ENCODE peak calls at places on chromosome 18, in five cellular contexts. R is colonic mucosa, U is suprapubic skin, P is astrocyte, W is SJSA1. L is an unnamed sample.

GRCh38 chr18:55763805-55764204 is 175.8 kb upstream of the TCF4 start:
- DNase-seq in P (no peak), U (no peak), R (no peak), W (no peak), L (no peak)

GRCh38 chr18:48693625-48694262 is 154.9 kb downstream of the CTIF start:
- DNase-seq in R (no peak), P (peak; percentile 6), W (no peak), U (no peak), L (peak; percentile 18)

GRCh38 chr18:46073474-46074331 is 1.6 kb upstream of the PSTPIP2 start:
- DNase-seq in U (no peak), P (no peak), W (no peak), R (peak; percentile 70), L (peak; percentile 76)

GRCh38 chr18:24492445-24492844 is 32.0 kb downstream of the HRH4 start:
- DNase-seq in U (no peak), R (no peak), P (no peak), W (no peak), L (no peak)

GRCh38 chr18:37846996-37847395 is 281.4 kb upstream of the CELF4 start:
- DNase-seq in P (no peak), U (no peak), R (no peak), W (no peak), L (no peak)

GRCh38 chr18:47163241-47163640 is 12.9 kb downstream of the IER3IP1 start:
- DNase-seq in R (no peak), W (no peak), P (peak; percentile 71), U (no peak), L (peak; percentile 84)

GRCh38 chr18:13316066-13316465 is 97.5 kb downstream of the LDLRAD4 start:
- DNase-seq in W (no peak), R (no peak), U (no peak), P (no peak), L (no peak)

GRCh38 chr18:48356909-48357631 is 52.1 kb downstream of the ZBTB7C start:
- DNase-seq in R (peak; percentile 22), P (no peak), U (no peak), W (peak; percentile 28), L (no peak)

GRCh38 chr18:14086459-14087231 is 45.6 kb downstream of the ZNF519 start:
- DNase-seq in P (peak; percentile 12), W (no peak), R (no peak), U (no peak), L (peak; percentile 43)

GRCh38 chr18:38525039-38525438 is 959.4 kb upstream of the CELF4 start:
- DNase-seq in W (no peak), P (no peak), R (no peak), U (no peak), L (no peak)

GRCh38 chr18:41818381-41819355 is 136.4 kb upstream of the PIK3C3 start:
- DNase-seq in U (no peak), R (no peak), P (no peak), W (no peak), L (no peak)

GRCh38 chr18:6542296-6542695 is 127.6 kb upstream of the L3MBTL4 start:
- DNase-seq in W (no peak), U (no peak), P (no peak), R (no peak), L (no peak)

GRCh38 chr18:74632088-74632679 is 34.5 kb downstream of the ZNF407 start:
- DNase-seq in R (no peak), W (no peak), P (no peak), U (no peak), L (no peak)
- H3K27ac ChIP-seq in R (no peak overlapping the region), W (no peak overlapping the region), P (no peak overlapping the region), U (no peak overlapping the region), L (no peak overlapping the region)

GRCh38 chr18:5518899-5519371 is 24.9 kb downstream of the EPB41L3 start:
- DNase-seq in U (no peak), W (no peak), R (no peak), P (peak; percentile 68), L (peak; percentile 74)
- H3K27ac ChIP-seq in U (peak overlapping the region; percentile 32), W (no peak overlapping the region), R (no peak overlapping the region), P (peak overlapping the region; percentile 19), L (peak overlapping the region; percentile 80)

DNA sequence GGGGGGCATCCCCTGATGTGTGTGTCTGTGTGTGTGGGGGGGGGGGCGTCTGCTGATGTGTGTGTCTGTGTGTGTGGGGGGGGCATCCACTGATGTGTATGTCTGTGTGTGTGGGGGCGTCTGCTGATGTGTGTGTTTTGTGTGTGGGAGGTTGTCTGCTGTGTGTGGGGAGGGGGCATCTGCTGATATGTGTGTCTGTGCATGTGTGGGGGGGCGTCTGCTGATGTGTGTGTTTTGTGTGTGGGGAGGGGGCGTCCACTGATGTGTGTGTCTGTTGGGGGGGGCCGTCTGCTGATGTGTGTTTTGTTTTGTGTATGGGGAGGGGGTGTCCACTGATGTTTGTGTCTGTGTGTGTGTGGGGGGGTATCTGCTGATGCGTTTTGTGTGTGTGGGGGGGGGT is 126.1 kb downstream of the NFATC1 start:
- DNase-seq in W (peak; percentile 32), P (no peak), U (no peak), R (peak; percentile 12), L (no peak)
- H3K27ac ChIP-seq in W (no peak overlapping the region), P (no peak overlapping the region), U (no peak overlapping the region), R (no peak overlapping the region), L (no peak overlapping the region)

DNA sequence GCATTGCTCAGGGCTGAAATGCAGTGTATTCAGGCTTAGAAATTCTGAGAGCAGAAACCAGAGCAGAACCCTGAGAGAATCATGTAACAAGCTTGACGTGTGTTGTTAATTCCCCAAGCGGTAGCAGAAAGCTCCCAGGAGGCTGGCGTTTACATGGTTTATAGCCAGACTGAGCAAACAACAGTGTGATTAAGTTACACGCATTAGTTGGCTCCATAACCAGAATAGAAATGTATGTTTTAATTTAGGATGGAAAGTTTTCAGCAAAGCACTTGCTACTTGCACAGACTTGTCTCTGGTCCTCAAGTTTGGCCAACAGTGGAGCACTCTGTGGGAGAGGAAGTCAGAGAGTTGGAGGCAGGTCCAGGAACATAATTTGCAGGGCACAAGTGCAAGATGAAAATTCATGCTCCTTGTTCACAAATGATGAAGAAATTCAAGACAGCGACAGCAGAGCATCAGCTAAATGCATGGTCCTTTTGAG is 69.3 kb downstream of the MAPK4 start:
- DNase-seq in W (no peak), U (no peak), P (no peak), R (no peak), L (no peak)
- H3K27ac ChIP-seq in W (no peak overlapping the region), U (no peak overlapping the region), P (no peak overlapping the region), R (no peak overlapping the region), L (no peak overlapping the region)

GRCh38 chr18:394997-395383 is 105.5 kb downstream of the COLEC12 start:
- DNase-seq in U (no peak), R (no peak), P (peak; percentile 91), W (peak; percentile 78), L (peak; percentile 46)
- H3K27ac ChIP-seq in U (peak overlapping the region; percentile 69), R (no peak overlapping the region), P (peak overlapping the region; percentile 92), W (peak overlapping the region; percentile 96), L (peak overlapping the region; percentile 53)

GRCh38 chr18:28043631-28044030 is 133.3 kb downstream of the CDH2 start:
- DNase-seq in U (no peak), R (no peak), P (no peak), W (no peak), L (no peak)
- H3K27ac ChIP-seq in U (no peak overlapping the region), R (no peak overlapping the region), P (no peak overlapping the region), W (no peak overlapping the region), L (no peak overlapping the region)

L was measured in brain microvascular endothelial cell.